ENCODE peak calls at places on chromosomes 7 and 10, in four cellular contexts. One of them, this sample, is unnamed.

GRCh38 chr10:83562381-83562780 is 576.9 kb upstream of the GHITM start:
- DNase-seq in K562: no peak
- DNase-seq in HepG2: no peak
- DNase-seq in HEK293T: no peak
- DNase-seq in this sample: no peak

GRCh38 chr7:150734293-150734692 is 2.9 kb upstream of the GIMAP5 start:
- DNase-seq in K562: no peak
- DNase-seq in HepG2: no peak
- DNase-seq in HEK293T: no peak
- DNase-seq in this sample: no peak

GRCh38 chr7:82109288-82109687 is 334.3 kb downstream of the CACNA2D1 start:
- DNase-seq in K562: no peak
- DNase-seq in HepG2: no peak
- DNase-seq in HEK293T: no peak
- DNase-seq in this sample: no peak

GRCh38 chr7:134462337-134462925 is 3.5 kb upstream of the AKR1B1 start:
- DNase-seq in K562: no peak
- DNase-seq in HepG2: peak
- DNase-seq in HEK293T: no peak
- DNase-seq in this sample: no peak

GRCh38 chr10:6052247-6053221 is 9.6 kb downstream of the IL2RA start:
- DNase-seq in K562: no peak
- DNase-seq in HepG2: no peak
- DNase-seq in HEK293T: no peak
- DNase-seq in this sample: no peak

GRCh38 chr7:104976966-104977636 is 36.9 kb upstream of the KMT2E start:
- DNase-seq in K562: no peak
- DNase-seq in HepG2: no peak
- DNase-seq in HEK293T: no peak
- DNase-seq in this sample: no peak

GRCh38 chr7:100127866-100128601 is 1.3 kb downstream of the MBLAC1 start:
- DNase-seq in K562: peak
- DNase-seq in HepG2: no peak
- DNase-seq in HEK293T: peak
- DNase-seq in this sample: peak

GRCh38 chr7:802500-803242 is 29.6 kb upstream of the SUN1 start:
- DNase-seq in K562: no peak
- DNase-seq in HepG2: no peak
- DNase-seq in HEK293T: no peak
- DNase-seq in this sample: no peak

GRCh38 chr7:154978045-154978444 is 24.9 kb downstream of the PAXIP1 start:
- DNase-seq in K562: no peak
- DNase-seq in HepG2: no peak
- DNase-seq in HEK293T: no peak
- DNase-seq in this sample: no peak

DNA sequence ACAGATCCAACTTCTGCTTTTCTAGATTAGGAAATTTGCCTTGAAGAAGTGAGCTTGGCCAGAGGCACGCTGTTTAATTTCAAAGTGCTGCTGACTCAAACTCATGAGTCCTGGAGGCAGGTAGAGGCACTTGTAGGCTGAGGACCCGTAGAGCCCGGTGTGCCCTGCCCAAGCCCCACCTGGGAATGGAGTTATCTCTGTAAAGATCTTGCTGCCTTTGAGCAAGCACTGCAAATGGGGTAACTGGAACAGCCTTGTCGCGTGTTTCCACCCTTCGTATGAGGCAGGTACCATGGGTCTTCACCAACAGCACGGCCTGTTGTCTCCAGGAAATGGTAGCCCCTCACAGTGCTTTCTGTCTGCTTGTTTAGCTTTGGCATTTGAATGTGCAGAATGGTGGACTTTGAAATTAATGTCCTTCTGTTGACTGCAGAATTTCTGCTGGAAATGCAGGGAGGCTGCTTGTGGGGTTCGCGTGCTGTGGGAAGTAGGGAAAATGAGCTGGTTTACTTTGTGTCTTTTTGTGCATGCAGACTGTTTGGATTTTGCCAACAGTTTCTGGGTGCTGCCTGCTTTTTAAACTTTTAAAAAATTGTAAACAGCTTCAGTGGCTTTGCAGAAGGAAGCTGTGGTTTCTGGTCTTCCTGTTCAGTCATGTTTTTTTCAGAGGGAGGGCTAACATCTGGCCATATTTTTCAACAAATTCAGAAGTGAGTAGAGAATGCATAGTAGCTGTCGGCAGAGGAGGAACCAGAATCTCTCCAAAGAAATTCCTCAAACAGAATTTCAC is 27.2 kb downstream of the CCM2 start:
- DNase-seq in K562: no peak
- DNase-seq in HepG2: peak
- DNase-seq in HEK293T: no peak
- DNase-seq in this sample: no peak
- TF ChIP-seq ELF4 in K562: no peak
- TF ChIP-seq ELF4 in HepG2: no peak
- TF ChIP-seq ELF4 in HEK293T: no peak
- TF ChIP-seq ELF4 in this sample: no peak

GRCh38 chr7:27091125-27091524 is 4.7 kb downstream of the HOXA1 start:
- DNase-seq in K562: no peak
- DNase-seq in HepG2: peak
- DNase-seq in HEK293T: no peak
- DNase-seq in this sample: no peak

GRCh38 chr7:27094304-27095049 is 1.3 kb downstream of the HOXA1 start:
- DNase-seq in K562: no peak
- DNase-seq in HepG2: no peak
- DNase-seq in HEK293T: no peak
- DNase-seq in this sample: no peak

GRCh38 chr7:27092753-27093097 is 3.1 kb downstream of the HOXA1 start:
- DNase-seq in K562: no peak
- DNase-seq in HepG2: no peak
- DNase-seq in HEK293T: no peak
- DNase-seq in this sample: no peak

GRCh38 chr7:27095050-27095896 is 527 bp downstream of the HOXA1 start:
- DNase-seq in K562: no peak
- DNase-seq in HepG2: no peak
- DNase-seq in HEK293T: no peak
- DNase-seq in this sample: no peak

GRCh38 chr7:27091936-27092752 is 3.7 kb downstream of the HOXA1 start:
- DNase-seq in K562: no peak
- DNase-seq in HepG2: no peak
- DNase-seq in HEK293T: no peak
- DNase-seq in this sample: peak
- TF ChIP-seq ELF4 in K562: no peak
- TF ChIP-seq ELF4 in HepG2: no peak
- TF ChIP-seq ELF4 in HEK293T: no peak
- TF ChIP-seq ELF4 in this sample: no peak

DNA sequence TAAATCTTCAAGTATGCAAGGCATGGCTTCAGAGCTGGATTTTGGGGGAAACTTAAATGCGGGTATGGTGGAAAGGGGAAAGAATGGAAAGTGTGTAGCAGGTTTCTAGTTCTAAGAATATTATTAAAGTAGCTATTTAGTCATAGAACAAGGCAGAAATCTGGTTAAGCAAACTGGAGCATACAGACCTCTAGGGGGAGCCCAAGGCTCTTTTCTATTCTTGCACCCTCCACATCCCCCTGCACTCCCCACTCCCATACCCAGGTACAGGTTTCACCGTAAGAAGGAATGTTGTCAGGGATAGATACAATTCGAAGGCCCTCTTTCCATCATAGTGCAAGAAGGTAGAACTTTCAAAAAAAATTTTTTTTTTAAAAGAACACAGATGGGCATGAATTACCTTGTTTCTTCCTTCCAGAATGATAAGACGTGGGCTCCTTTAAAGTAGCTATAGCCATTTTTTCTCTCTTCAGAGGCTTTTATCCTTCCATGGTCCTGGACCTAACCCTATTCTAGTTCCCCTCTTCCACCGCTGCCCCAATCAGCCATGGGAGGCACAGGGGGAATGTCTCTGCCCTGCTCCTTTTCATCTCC is 41.5 kb upstream of the SMIM30 start:
- DNase-seq in K562: peak
- DNase-seq in HepG2: peak
- DNase-seq in HEK293T: peak
- DNase-seq in this sample: peak
- TF ChIP-seq ELF4 in K562: no peak
- TF ChIP-seq ELF4 in HepG2: no peak
- TF ChIP-seq ELF4 in HEK293T: no peak
- TF ChIP-seq ELF4 in this sample: no peak

GRCh38 chr10:114250246-114250645 is 11.2 kb downstream of the VWA2 start:
- DNase-seq in K562: no peak
- DNase-seq in HepG2: no peak
- DNase-seq in HEK293T: no peak
- DNase-seq in this sample: no peak
- TF ChIP-seq ELF4 in K562: no peak
- TF ChIP-seq ELF4 in HepG2: no peak
- TF ChIP-seq ELF4 in HEK293T: no peak
- TF ChIP-seq ELF4 in this sample: no peak

DNA sequence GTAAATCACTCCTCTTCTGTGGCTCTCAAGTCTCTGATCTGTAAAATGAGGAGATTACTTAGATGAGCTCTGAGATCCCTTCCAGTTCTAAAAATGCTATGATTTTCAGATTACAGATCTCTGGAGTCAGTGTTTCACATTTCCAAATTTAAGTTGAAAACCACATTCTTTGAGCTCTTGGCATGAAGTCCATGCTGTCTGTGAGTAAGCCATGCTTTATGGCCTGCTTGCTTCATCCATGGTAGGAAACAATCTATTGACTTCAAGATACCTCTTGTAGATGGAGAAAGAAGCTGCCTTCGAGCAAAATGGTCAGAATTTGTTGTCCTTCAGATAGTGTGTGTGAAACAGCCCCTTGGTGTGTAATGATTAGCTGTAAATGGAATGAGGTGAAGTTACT is 64.9 kb downstream of the CELF2 start:
- DNase-seq in K562: no peak
- DNase-seq in HepG2: no peak
- DNase-seq in HEK293T: no peak
- DNase-seq in this sample: no peak
- TF ChIP-seq ELF4 in K562: no peak
- TF ChIP-seq ELF4 in HepG2: no peak
- TF ChIP-seq ELF4 in HEK293T: no peak
- TF ChIP-seq ELF4 in this sample: no peak

GRCh38 chr10:43263551-43264323 is 3.1 kb downstream of the RASGEF1A start:
- DNase-seq in K562: no peak
- DNase-seq in HepG2: no peak
- DNase-seq in HEK293T: peak
- DNase-seq in this sample: peak
- TF ChIP-seq ELF4 in K562: no peak
- TF ChIP-seq ELF4 in HepG2: no peak
- TF ChIP-seq ELF4 in HEK293T: no peak
- TF ChIP-seq ELF4 in this sample: no peak

GRCh38 chr10:98006266-98006665 is 24.2 kb downstream of the CRTAC1 start:
- DNase-seq in K562: peak
- DNase-seq in HepG2: no peak
- DNase-seq in HEK293T: no peak
- DNase-seq in this sample: peak
- TF ChIP-seq ELF4 in K562: no peak
- TF ChIP-seq ELF4 in HepG2: no peak
- TF ChIP-seq ELF4 in HEK293T: no peak
- TF ChIP-seq ELF4 in this sample: no peak